ENCODE peak calls at places on chromosomes 11 and 22, in ten cellular contexts. U is activated CD4-positive, alpha-beta T cell treated with anti-CD3 and anti-CD28 coated beads for 24 hours; X is Caki2; M is ovary; B is HTR-8/SVneo; Y is iPS DF 6.9; R is stimulated activated CD4-positive, alpha-beta T cell treated with anti-CD3 and anti-CD28 coated beads, Interleukin-4, amount 100 ng/mL, for 1 hour; N is heart left ventricle; Z is mucosa of descending colon; K is neuronal stem cell. E is an unnamed sample.

GRCh38 chr11:32173435-32173834 is 82.6 kb downstream of the RCN1 start:
- DNase-seq in U (peak), X (peak), M (peak), B (peak), Y (peak), R (peak), N (peak), Z (peak), K (peak), E (no peak)

GRCh38 chr11:60905551-60906113 is 753 bp downstream of the PRPF19 start:
- DNase-seq in U (no peak), X (peak), M (no peak), B (no peak), Y (no peak), R (no peak), N (no peak), Z (peak), K (no peak), E (no peak)

GRCh38 chr22:28142361-28142801 is 223.3 kb upstream of the PITPNB start:
- DNase-seq in U (no peak), X (peak), M (no peak), B (peak), Y (no peak), R (no peak), N (no peak), Z (no peak), K (no peak), E (no peak)

GRCh38 chr22:38429460-38430128 is 25.4 kb downstream of the KCNJ4 start:
- DNase-seq in U (no peak), X (no peak), M (no peak), B (no peak), Y (no peak), R (no peak), N (no peak), Z (no peak), K (no peak), E (no peak)

GRCh38 chr22:45290410-45290936 is 5.7 kb downstream of the UPK3A start:
- DNase-seq in U (no peak), X (peak), M (no peak), B (peak), Y (no peak), R (no peak), N (peak), Z (peak), K (no peak), E (no peak)

GRCh38 chr11:115148691-115149090 is 355.5 kb downstream of the CADM1 start:
- DNase-seq in U (no peak), X (no peak), M (no peak), B (no peak), Y (no peak), R (no peak), N (no peak), Z (no peak), K (no peak), E (no peak)

GRCh38 chr11:783581-784015 is 6.3 kb downstream of the CEND1 start:
- DNase-seq in U (no peak), X (no peak), M (peak), B (peak), Y (peak), R (no peak), N (peak), Z (peak), K (peak), E (peak)

GRCh38 chr22:39181356-39181755 is 28.9 kb upstream of the CBX7 start:
- DNase-seq in U (no peak), X (no peak), M (no peak), B (no peak), Y (no peak), R (no peak), N (no peak), Z (no peak), K (no peak), E (no peak)

GRCh38 chr22:36755316-36755715 is 20.6 kb downstream of the IFT27 start:
- DNase-seq in U (no peak), X (no peak), M (no peak), B (no peak), Y (no peak), R (no peak), N (no peak), Z (no peak), K (no peak), E (no peak)

GRCh38 chr11:62601114-62601363 is 626 bp downstream of the MTA2 start:
- DNase-seq in U (no peak), X (no peak), M (no peak), B (peak), Y (no peak), R (no peak), N (no peak), Z (no peak), K (no peak), E (no peak)

GRCh38 chr11:71501071-71501985 is 25.7 kb upstream of the KRTAP5-7 start:
- DNase-seq in U (no peak), X (no peak), M (no peak), B (no peak), Y (no peak), R (no peak), N (no peak), Z (no peak), K (no peak), E (no peak)

GRCh38 chr22:29517215-29517908 is 36.2 kb downstream of the THOC5 start:
- DNase-seq in U (no peak), X (no peak), M (no peak), B (no peak), Y (no peak), R (no peak), N (peak), Z (no peak), K (no peak), E (no peak)

GRCh38 chr11:80958414-80958813 is 1517.6 kb upstream of the TENM4 start:
- DNase-seq in U (no peak), X (no peak), M (no peak), B (no peak), Y (no peak), R (no peak), N (no peak), Z (no peak), K (no peak), E (no peak)

GRCh38 chr11:87281496-87281895 is 243.8 kb downstream of the TMEM135 start:
- DNase-seq in U (no peak), X (no peak), M (no peak), B (peak), Y (no peak), R (no peak), N (no peak), Z (no peak), K (no peak), E (no peak)

GRCh38 chr11:70066136-70066520 is 12.0 kb upstream of the ANO1 start:
- DNase-seq in U (no peak), X (no peak), M (no peak), B (no peak), Y (no peak), R (no peak), N (no peak), Z (no peak), K (no peak), E (no peak)

GRCh38 chr11:37988031-37988430 is 1390.0 kb upstream of the RAG2 start:
- DNase-seq in U (no peak), X (no peak), M (no peak), B (no peak), Y (no peak), R (no peak), N (no peak), Z (peak), K (no peak), E (no peak)

GRCh38 chr11:10484461-10485180 is 29.6 kb downstream of the AMPD3 start:
- DNase-seq in U (no peak), X (no peak), M (no peak), B (no peak), Y (no peak), R (no peak), N (no peak), Z (no peak), K (no peak), E (no peak)

GRCh38 chr11:128731041-128731663 is 37.3 kb downstream of the FLI1 start:
- DNase-seq in U (no peak), X (no peak), M (no peak), B (no peak), Y (no peak), R (no peak), N (no peak), Z (no peak), K (no peak), E (no peak)

GRCh38 chr11:95924414-95924760 is 480 bp upstream of the MTMR2 start:
- DNase-seq in U (no peak), X (no peak), M (no peak), B (no peak), Y (no peak), R (no peak), N (no peak), Z (no peak), K (no peak), E (no peak)

E was measured in iPS DF 19.7.